ENCODE peak calls at places on chromosomes 6 and 20, in four cellular contexts. One of them, this sample, is unnamed.

GRCh38 chr20:57656821-57657536 is 36.8 kb upstream of the ZBP1 start:
- DNase-seq in GM18507: no peak
- DNase-seq in NCI-H1694: no peak
- DNase-seq in activated CD8-positive, alpha-beta memory T cell treated with anti-CD3 and anti-CD28 coated beads, Interleukin-2, amount 50 U/mL, for 48 hours: peak
- DNase-seq in this sample: no peak

GRCh38 chr6:107816818-107817217 is 7.3 kb downstream of the SCML4 start:
- DNase-seq in GM18507: no peak
- DNase-seq in activated CD8-positive, alpha-beta memory T cell treated with anti-CD3 and anti-CD28 coated beads, Interleukin-2, amount 50 U/mL, for 48 hours: no peak
- DNase-seq in NCI-H1694: no peak
- DNase-seq in this sample: no peak

GRCh38 chr20:56372850-56373249 is 14.1 kb downstream of the FAM210B start:
- DNase-seq in activated CD8-positive, alpha-beta memory T cell treated with anti-CD3 and anti-CD28 coated beads, Interleukin-2, amount 50 U/mL, for 48 hours: no peak
- DNase-seq in NCI-H1694: no peak
- DNase-seq in GM18507: no peak
- DNase-seq in this sample: no peak

GRCh38 chr6:153043719-153044118 is 41.2 kb upstream of the MTRF1L start:
- DNase-seq in GM18507: no peak
- DNase-seq in NCI-H1694: no peak
- DNase-seq in activated CD8-positive, alpha-beta memory T cell treated with anti-CD3 and anti-CD28 coated beads, Interleukin-2, amount 50 U/mL, for 48 hours: no peak
- DNase-seq in this sample: no peak

GRCh38 chr20:45290677-45291355 is 15.8 kb upstream of the RBPJL start:
- DNase-seq in NCI-H1694: peak
- DNase-seq in activated CD8-positive, alpha-beta memory T cell treated with anti-CD3 and anti-CD28 coated beads, Interleukin-2, amount 50 U/mL, for 48 hours: peak
- DNase-seq in GM18507: peak
- DNase-seq in this sample: peak

GRCh38 chr6:109252261-109253041 is 129.8 kb downstream of the CD164 start:
- DNase-seq in activated CD8-positive, alpha-beta memory T cell treated with anti-CD3 and anti-CD28 coated beads, Interleukin-2, amount 50 U/mL, for 48 hours: no peak
- DNase-seq in NCI-H1694: no peak
- DNase-seq in GM18507: no peak
- DNase-seq in this sample: no peak

GRCh38 chr6:30074331-30075093 is 1.1 kb downstream of the RNF39 start:
- DNase-seq in GM18507: no peak
- DNase-seq in activated CD8-positive, alpha-beta memory T cell treated with anti-CD3 and anti-CD28 coated beads, Interleukin-2, amount 50 U/mL, for 48 hours: no peak
- DNase-seq in NCI-H1694: no peak
- DNase-seq in this sample: peak

GRCh38 chr6:32046450-32047083 is 8.4 kb downstream of the CYP21A2 start:
- DNase-seq in GM18507: no peak
- DNase-seq in NCI-H1694: no peak
- DNase-seq in activated CD8-positive, alpha-beta memory T cell treated with anti-CD3 and anti-CD28 coated beads, Interleukin-2, amount 50 U/mL, for 48 hours: no peak
- DNase-seq in this sample: no peak

This sample was measured in NCI-H526.